ENCODE peak calls at places on chromosome 1, in seven cellular contexts. B is right cardiac atrium; L is adrenal gland; W is CD4-positive, alpha-beta memory T cell; H is kidney; V is GM23248; A is HAP-1. Y is an unnamed sample.

GRCh38 chr1:29639156-29639736 is 402.9 kb downstream of the PTPRU start:
- DNase-seq in B (no peak), V (no peak), H (peak; percentile 90), L (no peak), W (no peak), A (no peak), Y (no peak)

GRCh38 chr1:152886090-152886489 is 8.0 kb downstream of the SMCP start:
- DNase-seq in H (no peak), A (no peak), B (no peak), W (no peak), V (peak; percentile 6), L (no peak), Y (no peak)

GRCh38 chr1:3465935-3466321 is 11.5 kb downstream of the ARHGEF16 start:
- DNase-seq in W (no peak), V (no peak), H (peak; percentile 53), L (no peak), A (no peak), B (peak; percentile 9), Y (no peak)

GRCh38 chr1:119010201-119010600 is 22.1 kb upstream of the TBX15 start:
- DNase-seq in V (peak; percentile 53), B (no peak), H (no peak), A (no peak), L (no peak), W (no peak), Y (no peak)

GRCh38 chr1:49397086-49397485 is 620.4 kb upstream of the BEND5 start:
- DNase-seq in H (no peak), L (no peak), W (no peak), A (no peak), V (no peak), B (no peak), Y (no peak)

GRCh38 chr1:177648138-177648537 is 321.7 kb downstream of the SEC16B start:
- DNase-seq in V (no peak), B (no peak), A (no peak), L (no peak), W (no peak), H (no peak), Y (no peak)

GRCh38 chr1:53308512-53308911 is 19.4 kb downstream of the LRP8 start:
- DNase-seq in H (no peak), W (no peak), A (no peak), V (no peak), B (no peak), L (no peak), Y (no peak)

GRCh38 chr1:71660417-71660816 is 579.6 kb upstream of the ZRANB2 start:
- DNase-seq in W (no peak), H (no peak), A (no peak), L (no peak), B (no peak), V (peak; percentile 76), Y (no peak)

GRCh38 chr1:153494976-153495535 is 34.6 kb upstream of the S100A7 start:
- DNase-seq in W (peak; percentile 58), V (peak; percentile 70), L (peak; percentile 75), B (peak; percentile 82), H (peak; percentile 81), A (peak; percentile 53), Y (peak; percentile 75)

GRCh38 chr1:27621067-27621920 is 13.7 kb downstream of the FGR start:
- DNase-seq in B (no peak), H (no peak), L (peak; percentile 86), W (no peak), V (peak; percentile 75), A (no peak), Y (no peak)

GRCh38 chr1:221839794-221840395 is 98.0 kb upstream of the DUSP10 start:
- DNase-seq in H (peak; percentile 73), W (peak; percentile 20), V (peak; percentile 86), B (peak; percentile 76), L (peak; percentile 83), A (no peak), Y (no peak)

GRCh38 chr1:169874229-169874628 is 19.5 kb downstream of the SCYL3 start:
- DNase-seq in V (peak; percentile 92), W (no peak), H (no peak), L (no peak), A (no peak), B (no peak), Y (no peak)

GRCh38 chr1:168054117-168054516 is 82.6 kb downstream of the GPR161 start:
- DNase-seq in L (peak; percentile 40), V (no peak), W (no peak), H (no peak), B (no peak), A (no peak), Y (no peak)

GRCh38 chr1:7491818-7492173 is 279.3 kb upstream of the VAMP3 start:
- DNase-seq in A (no peak), V (no peak), B (no peak), H (no peak), L (no peak), W (no peak), Y (no peak)

GRCh38 chr1:11471473-11471872 is 7.5 kb upstream of the DISP3 start:
- DNase-seq in W (no peak), L (no peak), H (no peak), A (no peak), B (no peak), V (no peak), Y (no peak)

GRCh38 chr1:54937469-54937868 is 43.0 kb upstream of the TMEM61 start:
- DNase-seq in L (no peak), A (no peak), B (no peak), V (peak; percentile 38), W (no peak), H (no peak), Y (no peak)

GRCh38 chr1:68363346-68363745 is 86.4 kb downstream of the RPE65 start:
- DNase-seq in L (no peak), V (no peak), B (no peak), W (no peak), H (no peak), A (no peak), Y (no peak)

GRCh38 chr1:234957330-234958065 is 171.1 kb downstream of the TOMM20 start:
- DNase-seq in H (no peak), W (no peak), B (no peak), L (peak; percentile 68), V (peak; percentile 66), A (peak; percentile 46), Y (no peak)

GRCh38 chr1:8211620-8212442 is 106.1 kb upstream of the SLC45A1 start:
- DNase-seq in B (peak; percentile 54), W (no peak), H (no peak), V (peak; percentile 98), L (peak; percentile 56), A (no peak), Y (no peak)

GRCh38 chr1:187280051-187280450 is 451.3 kb downstream of the PLA2G4A start:
- DNase-seq in A (no peak), B (no peak), L (no peak), V (no peak), W (no peak), H (no peak), Y (no peak)

GRCh38 chr1:229328598-229329362 is 14.1 kb downstream of the CCSAP start:
- DNase-seq in L (no peak), H (no peak), V (no peak), W (no peak), A (no peak), B (no peak), Y (no peak)

GRCh38 chr1:27618341-27619067 is 14.6 kb upstream of the AHDC1 start:
- DNase-seq in W (peak; percentile 65), B (no peak), A (no peak), L (no peak), H (no peak), V (no peak), Y (no peak)

GRCh38 chr1:30407862-30408580 is 315.4 kb downstream of the MATN1 start:
- DNase-seq in V (peak; percentile 50), A (no peak), W (no peak), L (no peak), H (no peak), B (no peak), Y (peak; percentile 29)

DNA sequence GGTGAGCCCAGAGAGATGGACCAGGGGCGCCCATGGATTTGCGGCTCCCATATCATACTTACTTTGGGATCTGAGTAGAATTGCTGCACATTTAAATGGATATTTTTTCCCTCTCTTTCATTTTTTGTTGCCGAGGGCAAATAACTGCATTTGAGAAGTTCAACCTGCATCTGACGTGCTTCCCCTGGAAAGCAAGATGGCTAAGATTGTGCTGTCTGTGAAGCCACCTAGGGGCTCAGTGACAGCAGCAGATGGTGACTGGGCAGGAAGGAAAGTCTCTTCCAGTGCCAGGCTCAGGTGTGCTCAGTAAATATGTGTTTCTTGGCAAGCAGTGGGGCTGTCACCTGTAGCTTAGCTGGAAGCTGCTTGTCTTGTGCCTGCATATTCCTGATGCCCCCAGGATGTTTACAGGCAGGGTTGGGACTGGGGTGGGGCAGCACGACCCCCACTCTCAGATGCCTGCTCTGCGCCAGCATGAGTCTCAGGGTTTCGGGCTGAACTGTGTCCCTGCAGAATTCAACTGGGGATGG is 59.8 kb upstream of the ETV3 start:
- DNase-seq in V (no peak), W (no peak), L (no peak), B (no peak), A (no peak), H (no peak), Y (no peak)
- H3K4me3 ChIP-seq in V (no peak overlapping the region), W (no peak overlapping the region), L (no peak overlapping the region), B (no peak overlapping the region), A (no peak overlapping the region), H (no peak overlapping the region), Y (no peak overlapping the region)

DNA sequence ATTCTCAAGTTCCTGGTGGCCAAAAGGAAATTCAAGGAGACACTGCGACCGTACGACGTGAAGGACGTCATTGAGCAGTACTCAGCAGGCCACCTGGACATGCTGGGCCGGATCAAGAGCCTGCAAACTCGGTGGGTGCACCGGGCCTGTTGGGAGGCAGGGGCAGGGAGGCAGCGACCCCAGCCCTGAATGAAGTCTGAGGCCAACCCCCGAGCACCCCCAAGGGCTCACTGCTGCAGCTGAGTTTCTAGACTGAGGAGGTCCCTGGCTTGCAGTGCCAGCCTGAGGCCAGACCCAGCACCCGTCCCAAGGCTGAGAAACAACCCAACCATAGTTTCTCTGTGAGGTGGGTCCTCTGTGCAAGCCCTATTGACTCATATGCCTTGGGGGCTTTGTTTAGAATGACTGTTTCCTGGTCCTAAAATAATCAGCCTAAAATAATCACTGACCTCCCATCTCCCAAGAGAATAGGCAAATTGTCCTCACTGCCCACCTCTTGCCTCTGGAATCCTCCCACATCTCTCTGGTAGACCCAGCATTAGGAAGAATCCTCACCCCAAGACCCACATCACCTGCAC is 27.1 kb downstream of the CITED4 start:
- DNase-seq in W (no peak), V (no peak), H (no peak), L (no peak), B (no peak), A (no peak), Y (no peak)
- H3K4me1 ChIP-seq in W (peaks cover 2% of the 10 kb centered on the region), V (no peaks in the 10 kb centered on the region), H (no peaks in the 10 kb centered on the region), L (no peaks in the 10 kb centered on the region), B (no peaks in the 10 kb centered on the region), A (no peaks in the 10 kb centered on the region), Y (peaks cover 4% of the 10 kb centered on the region)

GRCh38 chr1:9376430-9376829 is 83.7 kb downstream of the SPSB1 start:
- DNase-seq in V (no peak), W (no peak), H (no peak), L (no peak), B (no peak), A (no peak), Y (no peak)
- H3K4me3 ChIP-seq in V (no peak overlapping the region), W (no peak overlapping the region), H (no peak overlapping the region), L (no peak overlapping the region), B (no peak overlapping the region), A (no peak overlapping the region), Y (no peak overlapping the region)

GRCh38 chr1:23566304-23566703 is 7.0 kb upstream of the ID3 start:
- DNase-seq in V (no peak), B (no peak), L (no peak), W (no peak), A (no peak), H (no peak), Y (no peak)
- H3K4me1 ChIP-seq in V (peaks cover 40% of the 10 kb centered on the region), B (peaks cover 9% of the 10 kb centered on the region), L (peaks cover 38% of the 10 kb centered on the region), W (peaks cover 19% of the 10 kb centered on the region), A (peaks cover 50% of the 10 kb centered on the region), H (peaks cover 4% of the 10 kb centered on the region), Y (peaks cover 45% of the 10 kb centered on the region)